ENCODE peak calls at places on chromosomes 4 and X, in seven cellular contexts. D is amniotic epithelial cell, Z is neural crest cell, E is RWPE1, F is renal cortical epithelial cell, T is epithelial cell of esophagus, S is SW 1271. A is an unnamed sample.

GRCh38 chr4:183960021-183960420 is 54.9 kb downstream of the STOX2 start:
- DNase-seq in D (no peak), Z (peak; percentile 64), E (peak; percentile 13), F (peak; percentile 79), T (peak; percentile 26), S (no peak), A (peak; percentile 19)

GRCh38 chr4:152021788-152022438 is 261.1 kb upstream of the GATB start:
- DNase-seq in D (no peak), Z (no peak), E (no peak), F (no peak), T (no peak), S (no peak), A (no peak)

GRCh38 chr4:145609494-145610427 is 9.4 kb upstream of the MMAA start:
- DNase-seq in D (peak; percentile 68), Z (peak; percentile 68), E (peak; percentile 49), F (peak; percentile 71), T (peak; percentile 81), S (peak; percentile 35), A (peak; percentile 48)

GRCh38 chrX:33434256-33435092 is 223.1 kb upstream of the DMD start:
- DNase-seq in D (peak; percentile 31), Z (peak; percentile 85), E (peak; percentile 5), F (peak; percentile 21), T (peak; percentile 53), S (peak; percentile 0), A (peak; percentile 17)

GRCh38 chr4:145436114-145436513 is 45.5 kb upstream of the SMAD1 start:
- DNase-seq in D (no peak), Z (no peak), E (no peak), F (no peak), T (no peak), S (no peak), A (no peak)

GRCh38 chr4:158259955-158260575 is 49.8 kb downstream of the TMEM144 start:
- DNase-seq in D (peak; percentile 11), Z (no peak), E (no peak), F (peak; percentile 11), T (peak; percentile 32), S (peak; percentile 25), A (no peak)

GRCh38 chr4:173442223-173442932 is 43.5 kb upstream of the SCRG1 start:
- DNase-seq in D (no peak), Z (no peak), E (no peak), F (no peak), T (no peak), S (no peak), A (no peak)

GRCh38 chr4:18756661-18757060 is 735.1 kb upstream of the LCORL start:
- DNase-seq in D (no peak), Z (no peak), E (no peak), F (peak; percentile 58), T (peak; percentile 22), S (no peak), A (no peak)

GRCh38 chrX:97267916-97268680 is 384.4 kb downstream of the RPA4 start:
- DNase-seq in D (peak; percentile 3), Z (no peak), E (no peak), F (peak; percentile 4), T (no peak), S (no peak), A (no peak)

GRCh38 chr4:13597604-13598003 is 29.9 kb downstream of the BOD1L1 start:
- DNase-seq in D (peak; percentile 16), Z (no peak), E (no peak), F (peak; percentile 82), T (peak; percentile 6), S (no peak), A (no peak)

GRCh38 chr4:20432098-20432497 is 180.4 kb downstream of the SLIT2 start:
- DNase-seq in D (peak; percentile 95), Z (no peak), E (no peak), F (peak; percentile 66), T (no peak), S (no peak), A (no peak)

GRCh38 chrX:1481636-1482529 is 29.2 kb upstream of the ASMTL start:
- DNase-seq in D (peak; percentile 25), Z (peak; percentile 34), E (no peak), F (peak; percentile 68), T (peak; percentile 49), S (no peak), A (peak; percentile 66)

GRCh38 chrX:40273356-40274050 is 175.7 kb upstream of the BCOR start:
- DNase-seq in D (peak; percentile 88), Z (no peak), E (no peak), F (no peak), T (no peak), S (no peak), A (no peak)

GRCh38 chr4:169682360-169683047 is 62.1 kb downstream of the CLCN3 start:
- DNase-seq in D (peak; percentile 68), Z (no peak), E (no peak), F (no peak), T (peak; percentile 19), S (no peak), A (no peak)

GRCh38 chrX:153379971-153380581 is 21.1 kb downstream of the PNMA6E start:
- DNase-seq in D (no peak), Z (no peak), E (no peak), F (no peak), T (no peak), S (no peak), A (no peak)

GRCh38 chr4:54513231-54513630 is 144.5 kb upstream of the KIT start:
- DNase-seq in D (peak; percentile 22), Z (no peak), E (peak; percentile 66), F (peak; percentile 10), T (peak; percentile 94), S (peak; percentile 2), A (peak; percentile 39)

GRCh38 chr4:12360391-12360790 is 931.7 kb upstream of the HS3ST1 start:
- DNase-seq in D (no peak), Z (no peak), E (peak; percentile 9), F (no peak), T (peak; percentile 86), S (no peak), A (no peak)

GRCh38 chrX:153725832-153726285 is 1.2 kb downstream of the ABCD1 start:
- DNase-seq in D (no peak), Z (no peak), E (no peak), F (no peak), T (no peak), S (no peak), A (no peak)

GRCh38 chrX:80808160-80808735 is 1.4 kb downstream of the BRWD3 start:
- DNase-seq in D (peak; percentile 73), Z (peak; percentile 48), E (peak; percentile 88), F (peak; percentile 71), T (peak; percentile 75), S (peak; percentile 31), A (no peak)

GRCh38 chr4:154743683-154744340 is at the start of gene LRAT:
- DNase-seq in D (no peak), Z (peak; percentile 39), E (peak; percentile 88), F (peak; percentile 19), T (peak; percentile 77), S (no peak), A (peak; percentile 10)

GRCh38 chr4:154711522-154711921 is 32.3 kb upstream of the LRAT start:
- DNase-seq in D (no peak), Z (no peak), E (no peak), F (no peak), T (no peak), S (no peak), A (no peak)

GRCh38 chrX:96004386-96004785 is 680.3 kb upstream of the DIAPH2 start:
- DNase-seq in D (peak; percentile 0), Z (no peak), E (peak; percentile 19), F (no peak), T (peak; percentile 76), S (no peak), A (no peak)

GRCh38 chr4:134327274-134328122 is 125.9 kb upstream of the PABPC4L start:
- DNase-seq in D (no peak), Z (no peak), E (no peak), F (no peak), T (no peak), S (no peak), A (no peak)

GRCh38 chr4:172649143-172649542 is 519.5 kb upstream of the GALNT7 start:
- DNase-seq in D (no peak), Z (no peak), E (no peak), F (no peak), T (no peak), S (no peak), A (no peak)

GRCh38 chr4:73252001-73252400 is 6.6 kb downstream of the ANKRD17 start:
- DNase-seq in D (peak; percentile 35), Z (no peak), E (no peak), F (no peak), T (no peak), S (no peak), A (no peak)

GRCh38 chrX:69163936-69164741 is 1.1 kb downstream of the PJA1 start:
- DNase-seq in D (no peak), Z (no peak), E (peak; percentile 26), F (no peak), T (peak; percentile 27), S (peak; percentile 3), A (no peak)

GRCh38 chr4:148235809-148236208 is 206.4 kb downstream of the NR3C2 start:
- DNase-seq in D (no peak), Z (no peak), E (no peak), F (no peak), T (no peak), S (no peak), A (no peak)

GRCh38 chr4:94354474-94354896 is 11.8 kb upstream of the HPGDS start:
- DNase-seq in D (no peak), Z (no peak), E (no peak), F (no peak), T (no peak), S (no peak), A (no peak)

GRCh38 chrX:44675364-44676024 is 132.8 kb upstream of the FUNDC1 start:
- DNase-seq in D (peak; percentile 91), Z (no peak), E (peak; percentile 85), F (peak; percentile 92), T (peak; percentile 97), S (no peak), A (peak; percentile 69)

GRCh38 chrX:103376118-103376978 is at the start of gene BEX3:
- DNase-seq in D (no peak), Z (peak; percentile 41), E (peak; percentile 17), F (no peak), T (peak; percentile 17), S (peak; percentile 52), A (peak; percentile 30)

GRCh38 chr4:2413821-2414610 is 4.4 kb downstream of the ZFYVE28 start:
- DNase-seq in D (peak; percentile 54), Z (no peak), E (no peak), F (peak; percentile 23), T (peak; percentile 26), S (peak; percentile 42), A (no peak)

GRCh38 chr4:15004701-15005301 is 2.5 kb downstream of the CPEB2 start:
- DNase-seq in D (peak; percentile 66), Z (peak; percentile 25), E (peak; percentile 42), F (no peak), T (peak; percentile 78), S (peak; percentile 56), A (peak; percentile 18)

GRCh38 chrX:110786486-110786885 is 9.1 kb downstream of the CHRDL1 start:
- DNase-seq in D (no peak), Z (no peak), E (no peak), F (peak; percentile 35), T (no peak), S (no peak), A (peak; percentile 7)

GRCh38 chr4:8844976-8845690 is 26.5 kb downstream of the HMX1 start:
- DNase-seq in D (no peak), Z (no peak), E (no peak), F (no peak), T (no peak), S (no peak), A (no peak)

GRCh38 chr4:80070880-80071620 is 2.0 kb downstream of the ANTXR2 start:
- DNase-seq in D (peak; percentile 20), Z (no peak), E (no peak), F (peak; percentile 82), T (no peak), S (no peak), A (no peak)

GRCh38 chrX:26918633-26919032 is 544.5 kb downstream of the PPP4R3C start:
- DNase-seq in D (peak; percentile 69), Z (no peak), E (no peak), F (peak; percentile 2), T (peak; percentile 39), S (peak; percentile 24), A (no peak)

A was measured in HTR-8/SVneo.